ENCODE peak calls at places on chromosomes 5 and 9, in nine cellular contexts. P is brain microvascular endothelial cell; W is NCI-H69; H is stimulated activated CD4-positive, alpha-beta T cell treated with anti-CD3 and anti-CD28 coated beads, Interleukin-12 subunit alpha, Interleukin-12 subunit beta, amount 100 ng/mL, for 24 hours; T is nephron progenitor cell; F is right atrium auricular region; G is stimulated activated CD8-positive, alpha-beta memory T cell treated with anti-CD3 and anti-CD28 coated beads, Interleukin-15, amount 100 ng/mL, for 24 hours; B is iris pigment epithelial cell; Y is NCI-H774. N is an unnamed sample.

GRCh38 chr5:76809141-76809540 is 9.7 kb upstream of the F2RL1 start:
- DNase-seq in F (no peak), G (no peak), B (no peak), W (no peak), P (no peak), Y (no peak), H (no peak), T (no peak), N (no peak)

GRCh38 chr9:87712801-87713277 is 13.1 kb upstream of the CTSL start:
- DNase-seq in B (no peak), P (no peak), G (no peak), H (no peak), T (no peak), F (no peak), Y (no peak), W (no peak), N (no peak)

GRCh38 chr5:138911441-138911840 is 36.3 kb upstream of the LRRTM2 start:
- DNase-seq in P (peak), T (no peak), B (peak), H (no peak), G (no peak), F (no peak), W (no peak), Y (no peak), N (peak)

GRCh38 chr9:21580636-21581353 is 98.7 kb upstream of the IFNE start:
- DNase-seq in B (peak), H (no peak), P (peak), Y (no peak), T (no peak), F (no peak), W (no peak), G (no peak), N (peak)

GRCh38 chr9:27124151-27124550 is 15.1 kb downstream of the TEK start:
- DNase-seq in B (peak), G (no peak), Y (no peak), H (no peak), W (no peak), T (no peak), P (no peak), F (no peak), N (no peak)

GRCh38 chr9:129596541-129597328 is 24.2 kb downstream of the C9orf50 start:
- DNase-seq in G (no peak), F (peak), B (peak), T (peak), H (no peak), Y (no peak), W (no peak), P (peak), N (peak)

GRCh38 chr5:139960723-139961383 is 82.2 kb downstream of the NRG2 start:
- DNase-seq in F (no peak), Y (no peak), H (no peak), P (no peak), W (no peak), B (no peak), T (no peak), G (no peak), N (no peak)

GRCh38 chr5:165029471-165029870 is 1524.1 kb downstream of the MAT2B start:
- DNase-seq in G (no peak), W (peak), T (peak), F (no peak), H (no peak), B (peak), Y (no peak), P (no peak), N (peak)

GRCh38 chr5:28729067-28729466 is 1690.7 kb upstream of the CDH9 start:
- DNase-seq in G (no peak), P (no peak), Y (peak), H (no peak), W (peak), B (no peak), T (no peak), F (no peak), N (no peak)

GRCh38 chr5:56025303-56025885 is 30.6 kb upstream of the IL6ST start:
- DNase-seq in T (no peak), G (no peak), F (no peak), W (no peak), B (peak), P (no peak), H (no peak), Y (no peak), N (no peak)

GRCh38 chr5:174571662-174572397 is 152.6 kb upstream of the MSX2 start:
- DNase-seq in P (peak), F (peak), W (peak), Y (no peak), H (no peak), B (peak), T (no peak), G (no peak), N (peak)

GRCh38 chr5:11149136-11149535 is 388.1 kb upstream of the DAP start:
- DNase-seq in T (no peak), F (no peak), W (peak), H (no peak), B (no peak), G (no peak), Y (no peak), P (no peak), N (no peak)

GRCh38 chr5:74468421-74468820 is 172.1 kb downstream of the ENC1 start:
- DNase-seq in G (no peak), T (peak), H (no peak), B (no peak), F (no peak), P (no peak), Y (no peak), W (no peak), N (no peak)

GRCh38 chr5:145218019-145218418 is 617.1 kb downstream of the PRELID2 start:
- DNase-seq in T (no peak), B (no peak), P (no peak), F (no peak), W (no peak), Y (no peak), H (no peak), G (no peak), N (no peak)

GRCh38 chr9:137295313-137296213 is 6.5 kb downstream of the NRARP start:
- DNase-seq in Y (peak), P (no peak), G (peak), T (peak), W (peak), H (peak), F (no peak), B (no peak), N (no peak)

GRCh38 chr5:91641730-91642350 is 258.7 kb upstream of the ARRDC3 start:
- DNase-seq in W (peak), Y (peak), T (no peak), F (no peak), B (peak), H (no peak), P (no peak), G (no peak), N (peak)

GRCh38 chr9:3578786-3579185 is 53.0 kb upstream of the RFX3 start:
- DNase-seq in B (peak), F (no peak), H (no peak), Y (no peak), P (peak), W (no peak), T (no peak), G (no peak), N (peak)

GRCh38 chr9:124251188-124251587 is 6.6 kb upstream of the NEK6 start:
- DNase-seq in T (no peak), G (no peak), F (no peak), W (peak), B (no peak), Y (no peak), H (no peak), P (no peak), N (no peak)

GRCh38 chr5:134490255-134490924 is 35.1 kb upstream of the JADE2 start:
- DNase-seq in Y (no peak), F (no peak), B (no peak), H (no peak), P (no peak), T (no peak), G (no peak), W (no peak), N (no peak)

GRCh38 chr5:39599721-39600431 is 175.1 kb upstream of the DAB2 start:
- DNase-seq in Y (no peak), P (peak), B (peak), H (no peak), W (peak), T (no peak), F (no peak), G (no peak), N (peak)

GRCh38 chr5:56269216-56269927 is 36.2 kb upstream of the ANKRD55 start:
- DNase-seq in T (peak), Y (no peak), P (peak), G (no peak), W (peak), H (no peak), F (no peak), B (peak), N (peak)

GRCh38 chr9:93937193-93937592 is 18.0 kb downstream of the BARX1 start:
- DNase-seq in B (no peak), P (no peak), H (no peak), G (no peak), F (no peak), T (no peak), Y (no peak), W (no peak), N (no peak)

GRCh38 chr9:72554221-72554641 is 32.8 kb downstream of the TMC1 start:
- DNase-seq in T (no peak), W (no peak), P (peak), G (no peak), H (no peak), B (peak), Y (no peak), F (no peak), N (peak)

GRCh38 chr9:2271426-2271825 is 256.3 kb downstream of the SMARCA2 start:
- DNase-seq in W (peak), B (peak), P (no peak), H (no peak), F (no peak), Y (no peak), T (no peak), G (no peak), N (no peak)

GRCh38 chr5:59358497-59358896 is 535.0 kb downstream of the PDE4D start:
- DNase-seq in B (peak), F (no peak), Y (no peak), P (peak), H (no peak), W (peak), G (no peak), T (peak), N (peak)

GRCh38 chr9:69877852-69878507 is 57.4 kb downstream of the CFAP95 start:
- DNase-seq in H (no peak), B (peak), T (no peak), Y (peak), W (peak), P (no peak), G (no peak), F (no peak), N (peak)

GRCh38 chr9:114532561-114533237 is 27.4 kb upstream of the WHRN start:
- DNase-seq in H (no peak), G (no peak), B (no peak), W (no peak), F (no peak), Y (no peak), P (no peak), T (no peak), N (no peak)

GRCh38 chr9:126671381-126671831 is 57.7 kb downstream of the LMX1B start:
- DNase-seq in Y (peak), B (peak), T (peak), P (no peak), H (no peak), G (no peak), W (peak), F (no peak), N (no peak)

GRCh38 chr5:52469835-52470234 is 317.9 kb upstream of the ITGA1 start:
- DNase-seq in P (no peak), W (no peak), B (no peak), T (no peak), G (no peak), F (no peak), H (no peak), Y (no peak), N (no peak)

GRCh38 chr9:130304141-130304540 is 38.6 kb downstream of the HMCN2 start:
- DNase-seq in W (no peak), B (no peak), Y (no peak), F (no peak), G (no peak), T (no peak), H (no peak), P (no peak), N (no peak)

GRCh38 chr5:53481354-53481886 is 991 bp downstream of the FST start:
- DNase-seq in P (no peak), G (no peak), T (no peak), Y (no peak), W (no peak), F (no peak), B (peak), H (no peak), N (peak)

GRCh38 chr5:6266671-6267197 is 111.6 kb downstream of the MED10 start:
- DNase-seq in G (no peak), H (no peak), F (no peak), P (no peak), T (no peak), B (no peak), W (no peak), Y (no peak), N (no peak)

GRCh38 chr5:87551807-87552377 is 139.2 kb upstream of the CCNH start:
- DNase-seq in F (no peak), Y (no peak), T (no peak), H (no peak), B (no peak), G (no peak), P (no peak), W (peak), N (no peak)

GRCh38 chr5:145936401-145937131 is at the start of gene SH3RF2:
- DNase-seq in W (no peak), B (peak), T (peak), G (no peak), Y (no peak), H (peak), P (peak), F (no peak), N (peak)

GRCh38 chr5:175347027-175347426 is 97.0 kb downstream of the DRD1 start:
- DNase-seq in F (no peak), G (no peak), Y (no peak), H (no peak), P (no peak), B (peak), W (peak), T (no peak), N (peak)

GRCh38 chr5:136007271-136007670 is 21.5 kb upstream of the TGFBI start:
- DNase-seq in B (no peak), H (no peak), T (no peak), W (no peak), Y (no peak), G (no peak), P (no peak), F (peak), N (peak)

GRCh38 chr5:77843570-77844407 is 67.7 kb upstream of the TBCA start:
- DNase-seq in Y (no peak), F (no peak), B (peak), H (no peak), P (no peak), T (peak), G (no peak), W (peak), N (no peak)

GRCh38 chr5:147169846-147170245 is 65.0 kb upstream of the STK32A start:
- DNase-seq in H (no peak), Y (no peak), F (no peak), G (no peak), T (no peak), P (no peak), W (no peak), B (no peak), N (no peak)

GRCh38 chr5:80837679-80838078 is 122.5 kb upstream of the RASGRF2 start:
- DNase-seq in W (no peak), Y (no peak), B (no peak), P (no peak), F (no peak), H (peak), T (no peak), G (no peak), N (no peak)

N was measured in astrocyte of the spinal cord.